ENCODE peak calls at places on chromosome 17, in six cellular contexts. M, U, E, S, J and N are unnamed samples.

GRCh38 chr17:30221346-30221745 is 14.2 kb downstream of the SLC6A4 start:
- DNase-seq in M (no peak), U (no peak), E (no peak), S (no peak), J (no peak), N (no peak)

GRCh38 chr17:2844386-2844785 is 48.1 kb downstream of the RAP1GAP2 start:
- DNase-seq in M (peak; percentile 29), U (no peak), E (no peak), S (no peak), J (no peak), N (no peak)

GRCh38 chr17:76381633-76382304 is 2.6 kb upstream of the SPHK1 start:
- DNase-seq in M (peak; percentile 49), U (no peak), E (no peak), S (no peak), J (no peak), N (no peak)

GRCh38 chr17:17877548-17878358 is 41.0 kb upstream of the SREBF1 start:
- DNase-seq in M (peak; percentile 90), U (peak; percentile 67), E (peak; percentile 84), S (peak; percentile 87), J (peak; percentile 89), N (no peak)

GRCh38 chr17:48545022-48545376 is at the start of gene HOXB2:
- DNase-seq in M (peak; percentile 77), U (no peak), E (no peak), S (no peak), J (no peak), N (no peak)

GRCh38 chr17:19319771-19320505 is 42.6 kb downstream of the B9D1 start:
- DNase-seq in M (no peak), U (no peak), E (no peak), S (no peak), J (no peak), N (no peak)

GRCh38 chr17:16171613-16172012 is 43.7 kb downstream of the NCOR1 start:
- DNase-seq in M (peak; percentile 47), U (no peak), E (no peak), S (no peak), J (peak; percentile 63), N (no peak)

GRCh38 chr17:1511756-1512321 is 4.6 kb downstream of the INPP5K start:
- DNase-seq in M (no peak), U (no peak), E (peak; percentile 55), S (no peak), J (peak; percentile 60), N (no peak)

GRCh38 chr17:57955183-57955952 is at the start of gene CUEDC1:
- DNase-seq in M (peak; percentile 39), U (no peak), E (peak; percentile 89), S (peak; percentile 83), J (peak; percentile 84), N (peak; percentile 57)

GRCh38 chr17:44110823-44111633 is 12.4 kb downstream of the HDAC5 start:
- DNase-seq in M (peak; percentile 86), U (no peak), E (peak; percentile 100), S (peak; percentile 100), J (peak; percentile 98), N (peak; percentile 81)

GRCh38 chr17:79391808-79392233 is 219.0 kb downstream of the RBFOX3 start:
- DNase-seq in M (peak; percentile 53), U (peak; percentile 26), E (peak; percentile 74), S (peak; percentile 74), J (peak; percentile 80), N (peak; percentile 60)

DNA sequence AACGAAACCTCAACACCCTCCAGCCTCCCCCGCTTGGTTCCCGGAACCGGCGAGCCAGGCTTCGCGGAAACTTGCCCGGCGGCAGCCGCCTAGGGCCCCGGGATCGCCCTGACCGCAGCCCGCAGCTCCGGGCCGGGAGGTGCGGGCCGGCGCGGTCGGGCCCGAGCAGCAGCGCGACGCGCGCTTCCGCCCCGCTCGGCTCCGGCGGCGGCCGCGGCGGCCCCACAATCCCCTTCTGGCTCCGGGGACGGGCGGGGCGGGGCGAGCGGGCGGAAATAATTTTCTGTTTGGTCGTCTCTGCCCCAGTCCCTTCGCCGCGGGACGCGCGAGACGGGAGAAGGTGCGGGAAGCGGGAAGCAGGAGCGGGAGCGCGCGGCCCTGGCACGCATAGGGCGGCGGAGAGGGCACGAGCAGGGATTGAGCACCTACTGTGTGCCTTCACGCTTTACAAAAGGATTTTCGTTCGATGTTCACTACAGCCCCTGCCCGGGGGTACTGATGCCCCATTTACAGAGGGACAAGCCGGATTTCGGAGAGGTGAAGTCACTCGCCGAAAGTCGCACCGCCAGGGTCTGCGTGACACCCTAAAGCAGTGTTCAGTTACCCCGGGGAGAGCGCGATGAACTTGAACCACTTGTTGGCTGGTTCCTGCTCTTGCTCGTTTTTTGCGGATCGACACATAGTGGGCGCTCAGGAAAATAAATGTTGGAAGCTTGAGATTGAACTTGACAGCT is 2.7 kb upstream of the MLLT6 start:
- DNase-seq in M (peak; percentile 81), U (peak; percentile 55), E (peak; percentile 92), S (peak; percentile 88), J (peak; percentile 89), N (peak; percentile 91)
- H3K27me3 ChIP-seq in M (no peaks in the 10 kb centered on the region), U (peaks cover 3% of the 10 kb centered on the region), E (no peaks in the 10 kb centered on the region), S (no peaks in the 10 kb centered on the region), J (no peaks in the 10 kb centered on the region), N (no peaks in the 10 kb centered on the region)

GRCh38 chr17:31562447-31562846 is 171.0 kb downstream of the RAB11FIP4 start:
- DNase-seq in M (no peak), U (no peak), E (no peak), S (no peak), J (peak; percentile 52), N (no peak)
- H3K4me3 ChIP-seq in M (no peak overlapping the region), U (peak overlapping the region; percentile 12), E (no peak overlapping the region), S (no peak overlapping the region), J (peak overlapping the region; percentile 74), N (no peak overlapping the region)

DNA sequence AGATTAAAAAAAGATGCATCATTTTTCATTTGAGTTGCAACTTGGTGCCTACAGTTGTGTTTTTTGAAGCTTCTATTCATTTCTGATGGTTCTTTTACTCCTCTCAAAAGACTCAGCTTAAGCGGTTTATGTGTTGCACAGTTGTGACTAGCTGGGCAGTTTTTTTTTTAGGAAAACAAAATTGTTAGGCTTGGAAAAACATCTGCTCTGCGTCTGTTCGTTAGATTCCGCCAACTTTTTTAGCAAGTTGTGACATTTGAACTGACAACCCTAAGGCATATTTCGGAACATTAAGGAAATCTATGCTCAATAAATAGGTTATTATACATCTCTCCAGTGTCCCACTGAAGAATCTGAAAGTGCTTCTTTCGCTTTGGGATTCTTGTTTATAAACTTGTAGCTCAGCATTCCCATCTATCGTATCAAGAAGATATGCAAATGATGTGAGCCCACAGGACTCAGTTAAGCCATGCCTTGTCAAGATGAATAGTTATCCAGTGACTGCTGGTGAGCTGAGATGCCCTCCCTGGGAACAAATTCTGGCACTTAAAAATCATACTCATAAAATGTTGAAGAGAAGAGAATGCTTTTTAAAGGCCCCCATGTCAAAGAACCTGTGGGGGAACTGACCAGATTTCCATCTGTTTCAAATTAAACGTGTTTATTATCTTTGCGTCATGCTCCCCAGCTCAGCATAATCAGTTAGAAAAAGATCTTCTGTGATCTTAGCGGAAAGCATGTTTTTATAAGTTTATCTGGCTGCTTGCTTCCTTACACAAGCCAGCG is 109.0 kb upstream of the FAM20A start:
- DNase-seq in M (peak; percentile 76), U (no peak), E (no peak), S (no peak), J (no peak), N (no peak)
- TF ChIP-seq CTCF in M (no peak), U (no peak), E (no peak), S (no peak), J (no peak), N (no peak)

DNA sequence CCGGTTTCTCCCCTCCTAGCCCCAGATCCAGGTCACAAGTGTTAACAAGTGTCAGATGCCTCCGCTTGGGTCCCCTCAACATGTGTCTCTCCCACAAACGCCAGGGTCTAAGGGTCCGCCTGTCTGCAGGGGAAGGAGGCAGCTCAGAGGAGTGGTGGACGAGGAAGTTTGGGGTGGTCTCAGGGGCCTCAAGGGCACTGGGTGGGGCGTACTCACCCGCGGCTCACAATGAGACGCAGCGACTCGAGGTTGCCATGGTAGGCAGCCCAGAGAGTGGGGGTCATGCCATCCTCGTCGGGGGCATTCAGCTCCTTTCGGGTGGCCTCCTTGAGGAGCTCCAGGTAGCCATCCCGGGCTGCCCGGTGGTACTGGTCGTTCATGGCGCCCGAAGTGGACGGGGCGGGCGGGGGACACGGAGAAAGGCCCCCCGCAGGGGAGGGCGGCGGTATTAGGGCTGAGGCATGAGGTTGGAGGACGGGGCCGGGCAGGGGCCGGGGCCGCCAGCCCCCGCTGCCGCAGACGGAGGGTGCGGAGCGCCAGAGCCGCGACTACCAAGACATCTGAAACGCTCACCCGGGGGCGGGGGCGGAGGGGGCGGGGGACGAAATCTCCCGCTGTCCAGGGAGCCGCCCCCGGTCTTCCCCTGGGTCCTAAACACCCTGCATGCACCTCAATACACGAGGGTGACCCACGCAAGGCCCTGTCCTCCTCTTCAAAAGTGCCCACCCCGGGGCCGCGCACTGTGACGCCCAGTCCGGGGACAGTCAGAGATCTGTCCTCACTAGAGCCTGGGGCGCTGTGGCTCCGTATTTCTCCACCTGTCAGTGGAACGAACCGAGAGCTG is at the start of gene USH1G:
- DNase-seq in M (no peak), U (no peak), E (no peak), S (no peak), J (no peak), N (no peak)
- H3K27me3 ChIP-seq in M (peaks cover 85% of the 10 kb centered on the region), U (peaks cover 69% of the 10 kb centered on the region), E (peaks cover 42% of the 10 kb centered on the region), S (peaks cover 4% of the 10 kb centered on the region), J (peaks cover 77% of the 10 kb centered on the region), N (no peaks in the 10 kb centered on the region)

DNA sequence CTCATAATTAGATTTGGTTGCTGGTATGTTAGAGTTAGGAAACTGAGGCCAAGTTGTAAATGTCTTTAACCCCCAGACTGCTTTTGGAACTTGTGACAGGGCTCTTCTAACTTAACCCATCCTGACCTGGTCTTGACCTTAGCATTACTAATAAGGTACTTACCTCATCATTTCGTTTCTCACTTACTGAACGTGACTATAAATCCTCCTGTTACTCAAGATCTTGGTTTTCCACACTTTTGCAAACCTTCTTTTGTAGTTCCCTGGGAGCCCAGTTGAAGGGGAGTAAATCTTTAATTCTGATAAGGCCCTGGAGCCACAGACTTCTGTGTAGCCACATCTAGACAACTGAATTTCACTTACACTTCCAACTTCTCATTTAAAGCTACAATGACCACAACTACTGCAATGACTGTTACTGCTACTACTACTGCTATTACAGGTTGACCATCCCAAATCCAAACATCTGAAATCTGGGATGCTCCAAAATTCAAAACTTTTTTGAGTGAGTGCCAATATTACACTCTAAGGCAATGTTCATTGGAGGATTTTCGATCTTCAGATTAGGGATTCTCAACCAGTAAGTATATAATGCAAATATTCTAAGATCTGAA is 248.8 kb upstream of the TBX2 start:
- DNase-seq in M (no peak), U (no peak), E (no peak), S (no peak), J (no peak), N (no peak)
- H3K4me3 ChIP-seq in M (no peak overlapping the region), U (no peak overlapping the region), E (no peak overlapping the region), S (no peak overlapping the region), J (no peak overlapping the region), N (no peak overlapping the region)

DNA sequence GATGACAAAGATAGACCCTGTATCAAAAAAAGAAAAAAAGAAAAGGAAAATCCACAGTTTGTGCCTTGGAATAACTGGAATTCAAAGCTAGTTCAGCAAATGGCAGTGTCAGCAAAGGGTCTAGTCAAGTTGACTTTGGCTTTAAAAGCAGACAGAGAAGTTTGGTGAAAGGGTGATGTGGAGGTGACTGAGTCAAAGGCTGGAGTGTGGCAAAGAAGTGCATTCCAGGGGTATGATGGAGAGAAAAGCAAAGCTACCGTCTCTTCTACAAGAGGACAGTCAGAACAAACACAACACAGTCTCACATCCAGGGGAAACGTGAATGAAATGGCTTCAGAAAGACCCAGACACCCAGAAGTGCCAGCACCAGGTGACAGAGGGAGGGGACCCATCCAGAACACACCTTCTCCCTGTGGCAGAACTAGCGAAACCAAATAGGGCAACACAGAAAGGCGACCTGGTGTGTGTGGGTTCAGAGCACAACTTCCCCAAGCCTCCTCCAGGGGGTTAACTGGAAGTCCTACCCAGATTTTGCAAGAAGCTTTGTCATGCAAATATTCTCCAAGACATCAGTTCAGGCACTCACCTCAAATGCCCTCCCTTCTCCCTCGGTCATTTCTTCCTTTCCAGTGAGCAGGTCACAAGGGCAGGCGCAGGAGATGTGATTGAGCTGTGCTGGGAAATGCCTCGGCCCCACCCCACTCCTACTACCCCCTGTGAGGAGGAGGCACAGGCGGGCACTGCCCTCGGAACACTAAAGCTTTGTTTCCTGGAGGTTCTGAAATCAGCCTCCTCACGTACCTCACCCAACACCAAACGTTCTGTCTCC is 481.9 kb downstream of the SOX9 start:
- DNase-seq in M (peak; percentile 73), U (no peak), E (no peak), S (no peak), J (peak; percentile 47), N (no peak)
- TF ChIP-seq CTCF in M (peak; percentile 24), U (peak; percentile 50), E (no peak), S (no peak), J (no peak), N (no peak)